ENCODE peak calls at places on chromosomes 11 and 22, in eight cellular contexts. One of them, this sample, is unnamed.

GRCh38 chr11:69646493-69647201 is 5.7 kb downstream of the CCND1 start:
- DNase-seq in NCI-H1436: no peak
- DNase-seq in GM06990: no peak
- DNase-seq in HuH-7.5: no peak
- DNase-seq in Kasumi-1: no peak
- DNase-seq in body of pancreas: no peak
- DNase-seq in psoas muscle: no peak
- DNase-seq in NCI-H524 treated with DMSO at 0.1 percent for 48 hours: no peak
- DNase-seq in this sample: no peak

GRCh38 chr22:46673677-46674236 is 53.6 kb downstream of the GRAMD4 start:
- DNase-seq in NCI-H1436: no peak
- DNase-seq in GM06990: no peak
- DNase-seq in HuH-7.5: no peak
- DNase-seq in Kasumi-1: peak
- DNase-seq in body of pancreas: no peak
- DNase-seq in psoas muscle: no peak
- DNase-seq in NCI-H524 treated with DMSO at 0.1 percent for 48 hours: no peak
- DNase-seq in this sample: no peak

GRCh38 chr11:66368484-66368883 is 3.1 kb downstream of the SLC29A2 start:
- DNase-seq in NCI-H1436: no peak
- DNase-seq in GM06990: no peak
- DNase-seq in HuH-7.5: no peak
- DNase-seq in Kasumi-1: no peak
- DNase-seq in body of pancreas: no peak
- DNase-seq in psoas muscle: no peak
- DNase-seq in NCI-H524 treated with DMSO at 0.1 percent for 48 hours: no peak
- DNase-seq in this sample: no peak

GRCh38 chr22:48251629-48252028 is 1489.2 kb downstream of the TBC1D22A start:
- DNase-seq in NCI-H1436: no peak
- DNase-seq in GM06990: no peak
- DNase-seq in HuH-7.5: no peak
- DNase-seq in Kasumi-1: no peak
- DNase-seq in body of pancreas: no peak
- DNase-seq in psoas muscle: no peak
- DNase-seq in NCI-H524 treated with DMSO at 0.1 percent for 48 hours: no peak
- DNase-seq in this sample: no peak

GRCh38 chr11:65586676-65587075 is 8.9 kb downstream of the KCNK7 start:
- DNase-seq in NCI-H1436: no peak
- DNase-seq in GM06990: no peak
- DNase-seq in HuH-7.5: no peak
- DNase-seq in Kasumi-1: no peak
- DNase-seq in body of pancreas: no peak
- DNase-seq in psoas muscle: no peak
- DNase-seq in NCI-H524 treated with DMSO at 0.1 percent for 48 hours: peak
- DNase-seq in this sample: no peak

GRCh38 chr11:129804012-129804411 is 11.6 kb upstream of the TMEM45B start:
- DNase-seq in NCI-H1436: no peak
- DNase-seq in GM06990: no peak
- DNase-seq in HuH-7.5: no peak
- DNase-seq in Kasumi-1: no peak
- DNase-seq in body of pancreas: no peak
- DNase-seq in psoas muscle: no peak
- DNase-seq in NCI-H524 treated with DMSO at 0.1 percent for 48 hours: no peak
- DNase-seq in this sample: no peak

GRCh38 chr11:114315749-114316368 is 19.7 kb downstream of the NNMT start:
- DNase-seq in NCI-H1436: no peak
- DNase-seq in GM06990: no peak
- DNase-seq in HuH-7.5: peak
- DNase-seq in Kasumi-1: no peak
- DNase-seq in body of pancreas: peak
- DNase-seq in psoas muscle: no peak
- DNase-seq in NCI-H524 treated with DMSO at 0.1 percent for 48 hours: no peak
- DNase-seq in this sample: no peak

GRCh38 chr11:2574043-2574552 is 125.7 kb downstream of the KCNQ1OT1 start:
- DNase-seq in NCI-H1436: no peak
- DNase-seq in GM06990: no peak
- DNase-seq in HuH-7.5: no peak
- DNase-seq in Kasumi-1: no peak
- DNase-seq in body of pancreas: peak
- DNase-seq in psoas muscle: peak
- DNase-seq in NCI-H524 treated with DMSO at 0.1 percent for 48 hours: no peak
- DNase-seq in this sample: peak

GRCh38 chr11:59776210-59777066 is 21.3 kb downstream of the STX3 start:
- DNase-seq in NCI-H1436: no peak
- DNase-seq in GM06990: no peak
- DNase-seq in HuH-7.5: peak
- DNase-seq in Kasumi-1: no peak
- DNase-seq in body of pancreas: peak
- DNase-seq in psoas muscle: no peak
- DNase-seq in NCI-H524 treated with DMSO at 0.1 percent for 48 hours: no peak
- DNase-seq in this sample: no peak

GRCh38 chr11:95289378-95289777 is 58.4 kb upstream of the SESN3 start:
- DNase-seq in NCI-H1436: no peak
- DNase-seq in GM06990: no peak
- DNase-seq in HuH-7.5: no peak
- DNase-seq in Kasumi-1: no peak
- DNase-seq in body of pancreas: no peak
- DNase-seq in psoas muscle: no peak
- DNase-seq in NCI-H524 treated with DMSO at 0.1 percent for 48 hours: no peak
- DNase-seq in this sample: no peak

GRCh38 chr22:50612168-50612714 is 11.6 kb downstream of the MAPK8IP2 start:
- DNase-seq in NCI-H1436: no peak
- DNase-seq in GM06990: no peak
- DNase-seq in HuH-7.5: no peak
- DNase-seq in Kasumi-1: no peak
- DNase-seq in body of pancreas: no peak
- DNase-seq in psoas muscle: no peak
- DNase-seq in NCI-H524 treated with DMSO at 0.1 percent for 48 hours: no peak
- DNase-seq in this sample: no peak